ENCODE peak calls at places on chromosomes 12 and 14, in six cellular contexts. One of them, this sample, is unnamed.

GRCh38 chr14:28773917-28774691 is 7.5 kb downstream of the FOXG1 start:
- DNase-seq in upper lobe of left lung: peak
- DNase-seq in heart left ventricle: no peak
- DNase-seq in A549: peak
- DNase-seq in uterus: no peak
- DNase-seq in tibial nerve: no peak
- DNase-seq in this sample: no peak

GRCh38 chr14:77319416-77319815 is 1.3 kb downstream of the POMT2 start:
- DNase-seq in upper lobe of left lung: no peak
- DNase-seq in heart left ventricle: no peak
- DNase-seq in A549: no peak
- DNase-seq in uterus: no peak
- DNase-seq in tibial nerve: no peak
- DNase-seq in this sample: peak

GRCh38 chr12:26648584-26648983 is 184.4 kb downstream of the ITPR2 start:
- DNase-seq in upper lobe of left lung: no peak
- DNase-seq in heart left ventricle: no peak
- DNase-seq in A549: peak
- DNase-seq in uterus: no peak
- DNase-seq in tibial nerve: no peak
- DNase-seq in this sample: no peak

GRCh38 chr12:65568517-65568916 is 255.8 kb upstream of the HMGA2 start:
- DNase-seq in upper lobe of left lung: no peak
- DNase-seq in heart left ventricle: no peak
- DNase-seq in A549: peak
- DNase-seq in uterus: no peak
- DNase-seq in tibial nerve: no peak
- DNase-seq in this sample: no peak

GRCh38 chr12:3034067-3034750 is 43.0 kb upstream of the TSPAN9 start:
- DNase-seq in upper lobe of left lung: no peak
- DNase-seq in heart left ventricle: peak
- DNase-seq in A549: peak
- DNase-seq in uterus: peak
- DNase-seq in tibial nerve: peak
- DNase-seq in this sample: no peak

GRCh38 chr12:2353691-2354090 is 300.9 kb downstream of the CACNA1C start:
- DNase-seq in upper lobe of left lung: no peak
- DNase-seq in heart left ventricle: no peak
- DNase-seq in A549: no peak
- DNase-seq in uterus: no peak
- DNase-seq in tibial nerve: no peak
- DNase-seq in this sample: peak

GRCh38 chr12:87509233-87509820 is 519.9 kb downstream of the C12orf50 start:
- DNase-seq in upper lobe of left lung: no peak
- DNase-seq in heart left ventricle: no peak
- DNase-seq in A549: peak
- DNase-seq in uterus: no peak
- DNase-seq in tibial nerve: no peak
- DNase-seq in this sample: no peak

GRCh38 chr14:33194551-33194950 is 255.9 kb downstream of the NPAS3 start:
- DNase-seq in upper lobe of left lung: no peak
- DNase-seq in heart left ventricle: no peak
- DNase-seq in A549: no peak
- DNase-seq in uterus: no peak
- DNase-seq in tibial nerve: no peak
- DNase-seq in this sample: no peak

GRCh38 chr12:46455648-46456352 is 83.2 kb upstream of the SLC38A2 start:
- DNase-seq in upper lobe of left lung: no peak
- DNase-seq in heart left ventricle: no peak
- DNase-seq in A549: peak
- DNase-seq in uterus: no peak
- DNase-seq in tibial nerve: no peak
- DNase-seq in this sample: no peak

GRCh38 chr12:42372154-42372791 is 46.3 kb downstream of the PPHLN1 start:
- DNase-seq in upper lobe of left lung: no peak
- DNase-seq in heart left ventricle: no peak
- DNase-seq in A549: peak
- DNase-seq in uterus: no peak
- DNase-seq in tibial nerve: peak
- DNase-seq in this sample: no peak

GRCh38 chr14:63922696-63923421 is 70.1 kb downstream of the SYNE2 start:
- DNase-seq in upper lobe of left lung: no peak
- DNase-seq in heart left ventricle: no peak
- DNase-seq in A549: peak
- DNase-seq in uterus: no peak
- DNase-seq in tibial nerve: no peak
- DNase-seq in this sample: peak

GRCh38 chr12:119115296-119115905 is 63.3 kb upstream of the HSPB8 start:
- DNase-seq in upper lobe of left lung: no peak
- DNase-seq in heart left ventricle: no peak
- DNase-seq in A549: peak
- DNase-seq in uterus: peak
- DNase-seq in tibial nerve: peak
- DNase-seq in this sample: no peak

GRCh38 chr12:132236129-132236929 is 92.1 kb downstream of the NOC4L start:
- DNase-seq in upper lobe of left lung: peak
- DNase-seq in heart left ventricle: no peak
- DNase-seq in A549: no peak
- DNase-seq in uterus: no peak
- DNase-seq in tibial nerve: no peak
- DNase-seq in this sample: no peak

DNA sequence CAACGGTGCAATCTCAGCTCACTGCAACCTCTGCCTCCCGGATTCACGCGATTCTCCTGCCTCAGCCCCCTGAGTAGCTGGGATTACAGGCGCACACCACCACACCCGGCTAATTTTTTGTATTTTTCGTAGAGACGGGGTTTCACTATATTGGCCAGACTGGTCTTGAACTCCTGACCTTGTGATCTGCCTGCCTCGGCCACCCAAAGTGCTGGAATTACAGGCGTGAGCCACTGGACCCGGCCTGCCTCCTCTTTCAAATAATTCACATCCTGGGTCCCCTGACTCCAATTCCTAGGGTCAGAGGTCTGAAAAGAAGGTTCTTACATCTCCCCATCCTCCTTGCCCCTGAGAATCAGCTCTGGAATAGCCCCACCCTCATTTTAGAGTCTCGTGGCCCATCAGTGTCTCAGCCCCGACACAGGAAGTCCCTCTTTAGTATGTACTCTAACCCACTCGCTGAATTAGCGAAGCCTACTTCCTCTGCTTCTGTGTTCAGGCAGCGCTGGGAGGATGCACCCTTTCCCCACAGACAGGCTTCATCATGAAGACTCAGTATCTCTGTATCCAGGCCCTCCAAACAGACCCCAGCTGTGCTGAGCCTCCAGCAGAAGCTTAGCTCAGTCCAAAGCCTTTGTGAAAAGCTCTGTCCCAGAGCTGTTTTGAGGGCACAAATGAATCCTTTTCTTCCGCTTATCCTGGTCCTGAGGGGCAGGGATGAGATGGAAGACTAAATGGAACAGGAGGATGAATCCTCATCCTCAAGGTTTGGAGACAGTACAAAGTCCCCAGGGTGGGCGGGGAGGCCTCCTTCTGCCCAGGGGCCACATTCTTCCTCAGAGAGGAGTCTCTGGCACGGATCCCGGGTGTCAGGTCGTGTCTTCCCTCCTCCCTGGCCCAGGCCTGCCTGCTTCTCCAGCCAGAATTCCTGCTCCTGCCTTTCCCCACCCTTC is 3.5 kb downstream of the LPAR5 start:
- DNase-seq in upper lobe of left lung: no peak
- DNase-seq in heart left ventricle: no peak
- DNase-seq in A549: no peak
- DNase-seq in uterus: no peak
- DNase-seq in tibial nerve: no peak
- DNase-seq in this sample: peak
- TF ChIP-seq POLR2A in upper lobe of left lung: no peak
- TF ChIP-seq POLR2A in heart left ventricle: no peak
- TF ChIP-seq POLR2A in A549: no peak
- TF ChIP-seq POLR2A in uterus: no peak
- TF ChIP-seq POLR2A in tibial nerve: no peak
- TF ChIP-seq POLR2A in this sample: no peak

DNA sequence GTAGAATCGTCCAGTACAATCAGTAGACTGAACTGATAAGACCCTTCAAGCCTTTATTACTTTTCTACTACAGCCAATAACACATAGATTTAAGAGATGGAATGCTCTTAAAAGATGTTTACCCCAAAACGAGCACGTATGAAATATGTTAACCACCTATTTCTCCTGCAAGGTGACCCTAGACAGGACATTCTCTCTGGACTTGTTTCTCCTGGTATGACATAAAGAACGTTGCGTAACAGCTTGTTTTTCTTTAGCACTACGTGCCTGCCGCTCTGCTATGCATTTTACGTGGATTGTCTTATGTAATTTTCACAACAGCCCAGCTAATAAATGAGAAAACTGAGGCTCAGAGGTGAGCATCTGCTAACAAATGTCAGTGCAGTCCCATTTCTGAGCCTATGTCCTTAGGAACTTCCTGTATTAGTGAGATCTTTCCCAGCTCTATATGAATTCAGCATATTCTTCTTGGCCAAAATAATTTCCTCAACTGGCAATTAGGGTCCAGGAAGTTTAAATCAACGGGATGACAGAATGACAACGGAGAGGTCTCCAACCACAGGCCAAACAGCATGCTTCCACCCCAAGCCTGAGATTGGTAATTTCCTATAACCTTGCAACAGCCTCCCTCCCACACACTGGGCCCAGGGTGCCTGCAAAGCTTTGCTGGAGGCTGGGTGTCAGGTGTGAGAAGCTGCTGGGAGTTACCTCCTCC is 3.7 kb downstream of the NFKBIA start:
- DNase-seq in upper lobe of left lung: no peak
- DNase-seq in heart left ventricle: no peak
- DNase-seq in A549: no peak
- DNase-seq in uterus: no peak
- DNase-seq in tibial nerve: no peak
- DNase-seq in this sample: no peak
- H3K4me3 ChIP-seq in upper lobe of left lung: peak
- H3K4me3 ChIP-seq in heart left ventricle: peak
- H3K4me3 ChIP-seq in A549: peak
- H3K4me3 ChIP-seq in uterus: peak
- H3K4me3 ChIP-seq in tibial nerve: peak
- H3K4me3 ChIP-seq in this sample: peak

GRCh38 chr14:69260979-69261605 is 1.1 kb downstream of the GALNT16 start:
- DNase-seq in upper lobe of left lung: peak
- DNase-seq in heart left ventricle: peak
- DNase-seq in A549: peak
- DNase-seq in uterus: peak
- DNase-seq in tibial nerve: no peak
- DNase-seq in this sample: peak
- TF ChIP-seq CTCF in upper lobe of left lung: peak
- TF ChIP-seq CTCF in heart left ventricle: peak
- TF ChIP-seq CTCF in A549: peak
- TF ChIP-seq CTCF in uterus: peak
- TF ChIP-seq CTCF in tibial nerve: peak
- TF ChIP-seq CTCF in this sample: no peak

GRCh38 chr14:90551733-90552464 is 155.1 kb downstream of the CALM1 start:
- DNase-seq in upper lobe of left lung: no peak
- DNase-seq in heart left ventricle: no peak
- DNase-seq in A549: no peak
- DNase-seq in uterus: no peak
- DNase-seq in tibial nerve: no peak
- DNase-seq in this sample: no peak

GRCh38 chr14:90547968-90548367 is 151.1 kb downstream of the CALM1 start:
- DNase-seq in upper lobe of left lung: no peak
- DNase-seq in heart left ventricle: no peak
- DNase-seq in A549: no peak
- DNase-seq in uterus: no peak
- DNase-seq in tibial nerve: no peak
- DNase-seq in this sample: no peak

GRCh38 chr14:90548455-90548854 is 151.6 kb downstream of the CALM1 start:
- DNase-seq in upper lobe of left lung: no peak
- DNase-seq in heart left ventricle: no peak
- DNase-seq in A549: no peak
- DNase-seq in uterus: no peak
- DNase-seq in tibial nerve: no peak
- DNase-seq in this sample: no peak

GRCh38 chr14:90551070-90551704 is 154.4 kb downstream of the CALM1 start:
- DNase-seq in upper lobe of left lung: no peak
- DNase-seq in heart left ventricle: no peak
- DNase-seq in A549: no peak
- DNase-seq in uterus: no peak
- DNase-seq in tibial nerve: no peak
- DNase-seq in this sample: no peak

GRCh38 chr14:90549794-90550591 is 153.2 kb downstream of the CALM1 start:
- DNase-seq in upper lobe of left lung: no peak
- DNase-seq in heart left ventricle: no peak
- DNase-seq in A549: no peak
- DNase-seq in uterus: no peak
- DNase-seq in tibial nerve: no peak
- DNase-seq in this sample: no peak
- TF ChIP-seq POLR2A in upper lobe of left lung: no peak
- TF ChIP-seq POLR2A in heart left ventricle: no peak
- TF ChIP-seq POLR2A in A549: no peak
- TF ChIP-seq POLR2A in uterus: no peak
- TF ChIP-seq POLR2A in tibial nerve: no peak
- TF ChIP-seq POLR2A in this sample: no peak

GRCh38 chr12:57738661-57739237 is at the start of gene AGAP2:
- DNase-seq in upper lobe of left lung: peak
- DNase-seq in heart left ventricle: no peak
- DNase-seq in A549: no peak
- DNase-seq in uterus: no peak
- DNase-seq in tibial nerve: no peak
- DNase-seq in this sample: no peak

GRCh38 chr12:57736743-57737466 is 1.6 kb downstream of the AGAP2 start:
- DNase-seq in upper lobe of left lung: peak
- DNase-seq in heart left ventricle: peak
- DNase-seq in A549: no peak
- DNase-seq in uterus: no peak
- DNase-seq in tibial nerve: no peak
- DNase-seq in this sample: no peak

GRCh38 chr12:57739387-57739786 is 845 bp upstream of the AGAP2 start:
- DNase-seq in upper lobe of left lung: no peak
- DNase-seq in heart left ventricle: no peak
- DNase-seq in A549: no peak
- DNase-seq in uterus: no peak
- DNase-seq in tibial nerve: no peak
- DNase-seq in this sample: no peak

GRCh38 chr12:57737467-57738141 is 938 bp downstream of the AGAP2 start:
- DNase-seq in upper lobe of left lung: peak
- DNase-seq in heart left ventricle: no peak
- DNase-seq in A549: no peak
- DNase-seq in uterus: no peak
- DNase-seq in tibial nerve: no peak
- DNase-seq in this sample: no peak

DNA sequence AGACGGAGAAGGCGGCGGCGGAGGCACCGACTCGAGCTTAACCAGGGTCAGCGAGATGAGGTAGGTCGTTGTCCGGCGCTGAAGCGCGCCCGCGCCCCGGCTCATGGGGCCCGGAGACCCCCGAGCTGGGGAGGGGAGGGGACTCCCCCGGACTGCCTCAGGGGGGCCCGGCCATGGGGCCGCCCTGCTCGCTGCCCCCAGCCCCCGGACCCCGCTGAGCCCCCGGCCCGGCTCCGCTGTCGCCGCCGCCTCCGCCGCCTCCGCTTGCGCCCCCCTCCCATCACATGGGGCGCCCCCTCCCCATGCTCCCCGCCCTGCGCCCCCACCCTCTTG is 434 bp downstream of the AGAP2 start:
- DNase-seq in upper lobe of left lung: no peak
- DNase-seq in heart left ventricle: no peak
- DNase-seq in A549: no peak
- DNase-seq in uterus: no peak
- DNase-seq in tibial nerve: no peak
- DNase-seq in this sample: no peak
- H3K4me3 ChIP-seq in upper lobe of left lung: peak
- H3K4me3 ChIP-seq in heart left ventricle: peak
- H3K4me3 ChIP-seq in A549: peak
- H3K4me3 ChIP-seq in uterus: peak
- H3K4me3 ChIP-seq in tibial nerve: peak
- H3K4me3 ChIP-seq in this sample: no peak